ENCODE peak calls at places on chromosomes 7 and 10, in four cellular contexts. P, N, R and I are unnamed samples.

GRCh38 chr10:794382-794956 is 105.0 kb upstream of the DIP2C start:
- DNase-seq in N (peak; percentile 48), P (peak; percentile 33), R (no peak), I (no peak)

GRCh38 chr10:132599712-132600111 is 62.1 kb downstream of the INPP5A start:
- DNase-seq in R (no peak), P (no peak), N (no peak), I (no peak)

GRCh38 chr10:5976689-5977470 is 463 bp downstream of the IL15RA start:
- DNase-seq in N (peak; percentile 47), R (peak; percentile 5), P (peak; percentile 6), I (no peak)

GRCh38 chr10:119222966-119223386 is 15.6 kb downstream of the GRK5 start:
- DNase-seq in R (no peak), P (no peak), N (peak; percentile 50), I (no peak)

GRCh38 chr10:114609518-114610426 is 48.3 kb downstream of the ABLIM1 start:
- DNase-seq in R (no peak), N (no peak), P (no peak), I (no peak)

GRCh38 chr7:14899065-14899464 is 3.5 kb downstream of the DGKB start:
- DNase-seq in N (no peak), R (no peak), P (no peak), I (no peak)

GRCh38 chr7:35026154-35026553 is 11.1 kb downstream of the DPY19L1 start:
- DNase-seq in P (no peak), N (no peak), R (no peak), I (no peak)

GRCh38 chr10:91194497-91195179 is 25.8 kb upstream of the PCGF5 start:
- DNase-seq in P (peak; percentile 49), N (peak; percentile 81), R (no peak), I (no peak)

GRCh38 chr7:76247938-76248337 is 46.2 kb downstream of the SRRM3 start:
- DNase-seq in P (no peak), R (no peak), N (no peak), I (no peak)

GRCh38 chr10:91103384-91104184 is 116.9 kb upstream of the PCGF5 start:
- DNase-seq in P (no peak), R (no peak), N (no peak), I (no peak)

GRCh38 chr10:29635711-29636144 is 957 bp upstream of the SVIL start:
- DNase-seq in N (peak; percentile 18), R (peak; percentile 34), P (no peak), I (no peak)